ENCODE peak calls at places on chromosome 21, in seven cellular contexts. One of them, this sample, is unnamed.

GRCh38 chr21:44459712-44460440 is 4.6 kb downstream of the LRRC3 start:
- DNase-seq in stimulated activated CD8-positive, alpha-beta memory T cell treated with anti-CD3 and anti-CD28 coated beads, Interleukin-7, amount 100 ng/mL, for 1 hour: no peak
- DNase-seq in iris pigment epithelial cell: no peak
- DNase-seq in activated CD4-positive, alpha-beta T cell treated with anti-CD3 and anti-CD28 coated beads for 24 hours: no peak
- DNase-seq in GM23338: no peak
- DNase-seq in skeletal muscle cell: no peak
- DNase-seq in A673: no peak
- DNase-seq in this sample: no peak

GRCh38 chr21:44618504-44618903 is 6.6 kb downstream of the KRTAP10-8 start:
- DNase-seq in stimulated activated CD8-positive, alpha-beta memory T cell treated with anti-CD3 and anti-CD28 coated beads, Interleukin-7, amount 100 ng/mL, for 1 hour: no peak
- DNase-seq in iris pigment epithelial cell: peak
- DNase-seq in activated CD4-positive, alpha-beta T cell treated with anti-CD3 and anti-CD28 coated beads for 24 hours: no peak
- DNase-seq in GM23338: peak
- DNase-seq in skeletal muscle cell: no peak
- DNase-seq in A673: no peak
- DNase-seq in this sample: no peak

GRCh38 chr21:15692711-15693110 is 37.1 kb upstream of the USP25 start:
- DNase-seq in stimulated activated CD8-positive, alpha-beta memory T cell treated with anti-CD3 and anti-CD28 coated beads, Interleukin-7, amount 100 ng/mL, for 1 hour: no peak
- DNase-seq in iris pigment epithelial cell: peak
- DNase-seq in activated CD4-positive, alpha-beta T cell treated with anti-CD3 and anti-CD28 coated beads for 24 hours: no peak
- DNase-seq in GM23338: no peak
- DNase-seq in skeletal muscle cell: no peak
- DNase-seq in A673: no peak
- DNase-seq in this sample: no peak

GRCh38 chr21:17610862-17611261 is 1.8 kb downstream of the BTG3 start:
- DNase-seq in stimulated activated CD8-positive, alpha-beta memory T cell treated with anti-CD3 and anti-CD28 coated beads, Interleukin-7, amount 100 ng/mL, for 1 hour: no peak
- DNase-seq in iris pigment epithelial cell: peak
- DNase-seq in activated CD4-positive, alpha-beta T cell treated with anti-CD3 and anti-CD28 coated beads for 24 hours: no peak
- DNase-seq in GM23338: no peak
- DNase-seq in skeletal muscle cell: no peak
- DNase-seq in A673: peak
- DNase-seq in this sample: no peak

GRCh38 chr21:45378258-45378966 is 26.6 kb upstream of the COL18A1 start:
- DNase-seq in stimulated activated CD8-positive, alpha-beta memory T cell treated with anti-CD3 and anti-CD28 coated beads, Interleukin-7, amount 100 ng/mL, for 1 hour: no peak
- DNase-seq in iris pigment epithelial cell: no peak
- DNase-seq in activated CD4-positive, alpha-beta T cell treated with anti-CD3 and anti-CD28 coated beads for 24 hours: no peak
- DNase-seq in GM23338: peak
- DNase-seq in skeletal muscle cell: no peak
- DNase-seq in A673: peak
- DNase-seq in this sample: no peak

GRCh38 chr21:33229099-33229775 is 501 bp upstream of the IFNAR2 start:
- DNase-seq in stimulated activated CD8-positive, alpha-beta memory T cell treated with anti-CD3 and anti-CD28 coated beads, Interleukin-7, amount 100 ng/mL, for 1 hour: no peak
- DNase-seq in iris pigment epithelial cell: no peak
- DNase-seq in activated CD4-positive, alpha-beta T cell treated with anti-CD3 and anti-CD28 coated beads for 24 hours: no peak
- DNase-seq in GM23338: peak
- DNase-seq in skeletal muscle cell: no peak
- DNase-seq in A673: no peak
- DNase-seq in this sample: no peak

GRCh38 chr21:34603002-34603709 is 11.8 kb downstream of the RCAN1 start:
- DNase-seq in stimulated activated CD8-positive, alpha-beta memory T cell treated with anti-CD3 and anti-CD28 coated beads, Interleukin-7, amount 100 ng/mL, for 1 hour: peak
- DNase-seq in iris pigment epithelial cell: peak
- DNase-seq in activated CD4-positive, alpha-beta T cell treated with anti-CD3 and anti-CD28 coated beads for 24 hours: peak
- DNase-seq in GM23338: peak
- DNase-seq in skeletal muscle cell: peak
- DNase-seq in A673: peak
- DNase-seq in this sample: peak

GRCh38 chr21:14273736-14274538 is 58.0 kb downstream of the RBM11 start:
- DNase-seq in stimulated activated CD8-positive, alpha-beta memory T cell treated with anti-CD3 and anti-CD28 coated beads, Interleukin-7, amount 100 ng/mL, for 1 hour: no peak
- DNase-seq in iris pigment epithelial cell: no peak
- DNase-seq in activated CD4-positive, alpha-beta T cell treated with anti-CD3 and anti-CD28 coated beads for 24 hours: no peak
- DNase-seq in GM23338: peak
- DNase-seq in skeletal muscle cell: no peak
- DNase-seq in A673: no peak
- DNase-seq in this sample: no peak

GRCh38 chr21:32878654-32879053 is 107.1 kb upstream of the PAXBP1 start:
- DNase-seq in stimulated activated CD8-positive, alpha-beta memory T cell treated with anti-CD3 and anti-CD28 coated beads, Interleukin-7, amount 100 ng/mL, for 1 hour: no peak
- DNase-seq in iris pigment epithelial cell: no peak
- DNase-seq in activated CD4-positive, alpha-beta T cell treated with anti-CD3 and anti-CD28 coated beads for 24 hours: no peak
- DNase-seq in GM23338: peak
- DNase-seq in skeletal muscle cell: no peak
- DNase-seq in A673: no peak
- DNase-seq in this sample: no peak

GRCh38 chr21:42093991-42094417 is 22.9 kb downstream of the UMODL1 start:
- DNase-seq in stimulated activated CD8-positive, alpha-beta memory T cell treated with anti-CD3 and anti-CD28 coated beads, Interleukin-7, amount 100 ng/mL, for 1 hour: no peak
- DNase-seq in iris pigment epithelial cell: peak
- DNase-seq in activated CD4-positive, alpha-beta T cell treated with anti-CD3 and anti-CD28 coated beads for 24 hours: no peak
- DNase-seq in GM23338: no peak
- DNase-seq in skeletal muscle cell: peak
- DNase-seq in A673: peak
- DNase-seq in this sample: no peak

GRCh38 chr21:42513151-42513984 is at the start of gene SLC37A1:
- DNase-seq in stimulated activated CD8-positive, alpha-beta memory T cell treated with anti-CD3 and anti-CD28 coated beads, Interleukin-7, amount 100 ng/mL, for 1 hour: no peak
- DNase-seq in iris pigment epithelial cell: no peak
- DNase-seq in activated CD4-positive, alpha-beta T cell treated with anti-CD3 and anti-CD28 coated beads for 24 hours: no peak
- DNase-seq in GM23338: peak
- DNase-seq in skeletal muscle cell: no peak
- DNase-seq in A673: peak
- DNase-seq in this sample: no peak

GRCh38 chr21:31459457-31459856 is 115.4 kb upstream of the TIAM1 start:
- DNase-seq in stimulated activated CD8-positive, alpha-beta memory T cell treated with anti-CD3 and anti-CD28 coated beads, Interleukin-7, amount 100 ng/mL, for 1 hour: no peak
- DNase-seq in iris pigment epithelial cell: no peak
- DNase-seq in activated CD4-positive, alpha-beta T cell treated with anti-CD3 and anti-CD28 coated beads for 24 hours: no peak
- DNase-seq in GM23338: peak
- DNase-seq in skeletal muscle cell: no peak
- DNase-seq in A673: peak
- DNase-seq in this sample: no peak

GRCh38 chr21:41480086-41480690 is 27.8 kb downstream of the TMPRSS2 start:
- DNase-seq in stimulated activated CD8-positive, alpha-beta memory T cell treated with anti-CD3 and anti-CD28 coated beads, Interleukin-7, amount 100 ng/mL, for 1 hour: no peak
- DNase-seq in iris pigment epithelial cell: no peak
- DNase-seq in activated CD4-positive, alpha-beta T cell treated with anti-CD3 and anti-CD28 coated beads for 24 hours: no peak
- DNase-seq in GM23338: no peak
- DNase-seq in skeletal muscle cell: no peak
- DNase-seq in A673: no peak
- DNase-seq in this sample: no peak

GRCh38 chr21:14057313-14057712 is 153.4 kb downstream of the LIPI start:
- DNase-seq in stimulated activated CD8-positive, alpha-beta memory T cell treated with anti-CD3 and anti-CD28 coated beads, Interleukin-7, amount 100 ng/mL, for 1 hour: no peak
- DNase-seq in iris pigment epithelial cell: no peak
- DNase-seq in activated CD4-positive, alpha-beta T cell treated with anti-CD3 and anti-CD28 coated beads for 24 hours: no peak
- DNase-seq in GM23338: no peak
- DNase-seq in skeletal muscle cell: no peak
- DNase-seq in A673: no peak
- DNase-seq in this sample: no peak

GRCh38 chr21:45505416-45506021 is 36.7 kb downstream of the SLC19A1 start:
- DNase-seq in stimulated activated CD8-positive, alpha-beta memory T cell treated with anti-CD3 and anti-CD28 coated beads, Interleukin-7, amount 100 ng/mL, for 1 hour: no peak
- DNase-seq in iris pigment epithelial cell: no peak
- DNase-seq in activated CD4-positive, alpha-beta T cell treated with anti-CD3 and anti-CD28 coated beads for 24 hours: no peak
- DNase-seq in GM23338: no peak
- DNase-seq in skeletal muscle cell: no peak
- DNase-seq in A673: no peak
- DNase-seq in this sample: no peak

GRCh38 chr21:41888749-41889376 is 9.7 kb upstream of the PRDM15 start:
- DNase-seq in stimulated activated CD8-positive, alpha-beta memory T cell treated with anti-CD3 and anti-CD28 coated beads, Interleukin-7, amount 100 ng/mL, for 1 hour: no peak
- DNase-seq in iris pigment epithelial cell: no peak
- DNase-seq in activated CD4-positive, alpha-beta T cell treated with anti-CD3 and anti-CD28 coated beads for 24 hours: no peak
- DNase-seq in GM23338: no peak
- DNase-seq in skeletal muscle cell: no peak
- DNase-seq in A673: no peak
- DNase-seq in this sample: no peak

GRCh38 chr21:19864456-19864855 is 1133.8 kb upstream of the NCAM2 start:
- DNase-seq in stimulated activated CD8-positive, alpha-beta memory T cell treated with anti-CD3 and anti-CD28 coated beads, Interleukin-7, amount 100 ng/mL, for 1 hour: no peak
- DNase-seq in iris pigment epithelial cell: no peak
- DNase-seq in activated CD4-positive, alpha-beta T cell treated with anti-CD3 and anti-CD28 coated beads for 24 hours: no peak
- DNase-seq in GM23338: no peak
- DNase-seq in skeletal muscle cell: no peak
- DNase-seq in A673: no peak
- DNase-seq in this sample: no peak

GRCh38 chr21:44958471-44959191 is 18.8 kb downstream of the SLX9 start:
- DNase-seq in stimulated activated CD8-positive, alpha-beta memory T cell treated with anti-CD3 and anti-CD28 coated beads, Interleukin-7, amount 100 ng/mL, for 1 hour: no peak
- DNase-seq in iris pigment epithelial cell: peak
- DNase-seq in activated CD4-positive, alpha-beta T cell treated with anti-CD3 and anti-CD28 coated beads for 24 hours: no peak
- DNase-seq in GM23338: no peak
- DNase-seq in skeletal muscle cell: no peak
- DNase-seq in A673: peak
- DNase-seq in this sample: no peak

GRCh38 chr21:15809818-15810217 is 80.0 kb downstream of the USP25 start:
- DNase-seq in stimulated activated CD8-positive, alpha-beta memory T cell treated with anti-CD3 and anti-CD28 coated beads, Interleukin-7, amount 100 ng/mL, for 1 hour: no peak
- DNase-seq in iris pigment epithelial cell: peak
- DNase-seq in activated CD4-positive, alpha-beta T cell treated with anti-CD3 and anti-CD28 coated beads for 24 hours: no peak
- DNase-seq in GM23338: no peak
- DNase-seq in skeletal muscle cell: peak
- DNase-seq in A673: peak
- DNase-seq in this sample: no peak

GRCh38 chr21:25717491-25718139 is 17.1 kb downstream of the ATP5PF start:
- DNase-seq in stimulated activated CD8-positive, alpha-beta memory T cell treated with anti-CD3 and anti-CD28 coated beads, Interleukin-7, amount 100 ng/mL, for 1 hour: no peak
- DNase-seq in iris pigment epithelial cell: peak
- DNase-seq in activated CD4-positive, alpha-beta T cell treated with anti-CD3 and anti-CD28 coated beads for 24 hours: no peak
- DNase-seq in GM23338: peak
- DNase-seq in skeletal muscle cell: no peak
- DNase-seq in A673: peak
- DNase-seq in this sample: no peak

GRCh38 chr21:37368536-37369279 is 2.1 kb downstream of the DYRK1A start:
- DNase-seq in stimulated activated CD8-positive, alpha-beta memory T cell treated with anti-CD3 and anti-CD28 coated beads, Interleukin-7, amount 100 ng/mL, for 1 hour: no peak
- DNase-seq in iris pigment epithelial cell: peak
- DNase-seq in activated CD4-positive, alpha-beta T cell treated with anti-CD3 and anti-CD28 coated beads for 24 hours: no peak
- DNase-seq in GM23338: no peak
- DNase-seq in skeletal muscle cell: no peak
- DNase-seq in A673: no peak
- DNase-seq in this sample: no peak

GRCh38 chr21:42113926-42114409 is 42.9 kb downstream of the UMODL1 start:
- DNase-seq in stimulated activated CD8-positive, alpha-beta memory T cell treated with anti-CD3 and anti-CD28 coated beads, Interleukin-7, amount 100 ng/mL, for 1 hour: no peak
- DNase-seq in iris pigment epithelial cell: peak
- DNase-seq in activated CD4-positive, alpha-beta T cell treated with anti-CD3 and anti-CD28 coated beads for 24 hours: no peak
- DNase-seq in GM23338: no peak
- DNase-seq in skeletal muscle cell: no peak
- DNase-seq in A673: no peak
- DNase-seq in this sample: no peak

GRCh38 chr21:27633631-27634030 is 666.7 kb upstream of the ADAMTS5 start:
- DNase-seq in stimulated activated CD8-positive, alpha-beta memory T cell treated with anti-CD3 and anti-CD28 coated beads, Interleukin-7, amount 100 ng/mL, for 1 hour: no peak
- DNase-seq in iris pigment epithelial cell: no peak
- DNase-seq in activated CD4-positive, alpha-beta T cell treated with anti-CD3 and anti-CD28 coated beads for 24 hours: no peak
- DNase-seq in GM23338: no peak
- DNase-seq in skeletal muscle cell: no peak
- DNase-seq in A673: no peak
- DNase-seq in this sample: no peak

GRCh38 chr21:36350282-36350910 is 30.4 kb downstream of the MORC3 start:
- DNase-seq in stimulated activated CD8-positive, alpha-beta memory T cell treated with anti-CD3 and anti-CD28 coated beads, Interleukin-7, amount 100 ng/mL, for 1 hour: no peak
- DNase-seq in iris pigment epithelial cell: peak
- DNase-seq in activated CD4-positive, alpha-beta T cell treated with anti-CD3 and anti-CD28 coated beads for 24 hours: no peak
- DNase-seq in GM23338: no peak
- DNase-seq in skeletal muscle cell: no peak
- DNase-seq in A673: no peak
- DNase-seq in this sample: no peak

GRCh38 chr21:21137986-21138385 is 139.8 kb downstream of the NCAM2 start:
- DNase-seq in stimulated activated CD8-positive, alpha-beta memory T cell treated with anti-CD3 and anti-CD28 coated beads, Interleukin-7, amount 100 ng/mL, for 1 hour: no peak
- DNase-seq in iris pigment epithelial cell: peak
- DNase-seq in activated CD4-positive, alpha-beta T cell treated with anti-CD3 and anti-CD28 coated beads for 24 hours: no peak
- DNase-seq in GM23338: no peak
- DNase-seq in skeletal muscle cell: peak
- DNase-seq in A673: no peak
- DNase-seq in this sample: no peak

GRCh38 chr21:37237764-37238163 is 29.4 kb downstream of the VPS26C start:
- DNase-seq in stimulated activated CD8-positive, alpha-beta memory T cell treated with anti-CD3 and anti-CD28 coated beads, Interleukin-7, amount 100 ng/mL, for 1 hour: no peak
- DNase-seq in iris pigment epithelial cell: no peak
- DNase-seq in activated CD4-positive, alpha-beta T cell treated with anti-CD3 and anti-CD28 coated beads for 24 hours: no peak
- DNase-seq in GM23338: no peak
- DNase-seq in skeletal muscle cell: no peak
- DNase-seq in A673: no peak
- DNase-seq in this sample: no peak

This sample was measured in NCI-H1048.